ENCODE peak calls at places on chromosome 17, in eight cellular contexts. One of them, this sample, is unnamed.
A peak's percentile ranks its signal among the peaks of the same experiment; 100 is the strongest.

GRCh38 chr17:48542956-48543853 is 1.7 kb downstream of the HOXB2 start:
- DNase-seq in right lobe of liver: peak; percentile 56
- DNase-seq in Panc1: no peak
- DNase-seq in coronary artery: no peak
- DNase-seq in Caco-2: peak; percentile 92
- DNase-seq in mucosa of descending colon: peak; percentile 73
- DNase-seq in cardiac fibroblast: peak; percentile 77
- DNase-seq in hepatocyte: peak; percentile 55
- DNase-seq in this sample: peak; percentile 74

GRCh38 chr17:76902476-76902875 is 34.3 kb downstream of the MGAT5B start:
- DNase-seq in right lobe of liver: no peak
- DNase-seq in Panc1: no peak
- DNase-seq in coronary artery: no peak
- DNase-seq in Caco-2: no peak
- DNase-seq in mucosa of descending colon: no peak
- DNase-seq in cardiac fibroblast: no peak
- DNase-seq in hepatocyte: no peak
- DNase-seq in this sample: no peak

GRCh38 chr17:36463916-36464764 is 22.3 kb upstream of the ZNHIT3 start:
- DNase-seq in right lobe of liver: peak; percentile 59
- DNase-seq in Panc1: no peak
- DNase-seq in coronary artery: no peak
- DNase-seq in Caco-2: peak; percentile 91
- DNase-seq in mucosa of descending colon: peak; percentile 76
- DNase-seq in cardiac fibroblast: peak; percentile 84
- DNase-seq in hepatocyte: peak; percentile 92
- DNase-seq in this sample: peak; percentile 48

GRCh38 chr17:7634384-7634783 is 4.4 kb downstream of the SHBG start:
- DNase-seq in right lobe of liver: no peak
- DNase-seq in Panc1: no peak
- DNase-seq in coronary artery: no peak
- DNase-seq in Caco-2: peak; percentile 68
- DNase-seq in mucosa of descending colon: peak; percentile 61
- DNase-seq in cardiac fibroblast: peak; percentile 48
- DNase-seq in hepatocyte: peak; percentile 72
- DNase-seq in this sample: no peak

GRCh38 chr17:45980855-45981254 is 18.2 kb upstream of the STH start:
- DNase-seq in right lobe of liver: no peak
- DNase-seq in Panc1: no peak
- DNase-seq in coronary artery: no peak
- DNase-seq in Caco-2: no peak
- DNase-seq in mucosa of descending colon: no peak
- DNase-seq in cardiac fibroblast: no peak
- DNase-seq in hepatocyte: no peak
- DNase-seq in this sample: no peak

GRCh38 chr17:72123964-72124791 is 3.4 kb downstream of the SOX9 start:
- DNase-seq in right lobe of liver: no peak
- DNase-seq in Panc1: no peak
- DNase-seq in coronary artery: no peak
- DNase-seq in Caco-2: no peak
- DNase-seq in mucosa of descending colon: peak; percentile 50
- DNase-seq in cardiac fibroblast: no peak
- DNase-seq in hepatocyte: no peak
- DNase-seq in this sample: no peak

GRCh38 chr17:68182940-68183551 is 64.8 kb upstream of the AMZ2 start:
- DNase-seq in right lobe of liver: no peak
- DNase-seq in Panc1: no peak
- DNase-seq in coronary artery: no peak
- DNase-seq in Caco-2: no peak
- DNase-seq in mucosa of descending colon: no peak
- DNase-seq in cardiac fibroblast: no peak
- DNase-seq in hepatocyte: no peak
- DNase-seq in this sample: peak; percentile 58

GRCh38 chr17:17645961-17646360 is 35.3 kb upstream of the RAI1 start:
- DNase-seq in right lobe of liver: no peak
- DNase-seq in Panc1: no peak
- DNase-seq in coronary artery: no peak
- DNase-seq in Caco-2: no peak
- DNase-seq in mucosa of descending colon: no peak
- DNase-seq in cardiac fibroblast: peak; percentile 24
- DNase-seq in hepatocyte: no peak
- DNase-seq in this sample: no peak

GRCh38 chr17:78661092-78661770 is 84.0 kb upstream of the DNAH17 start:
- DNase-seq in right lobe of liver: no peak
- DNase-seq in Panc1: no peak
- DNase-seq in coronary artery: no peak
- DNase-seq in Caco-2: peak; percentile 39
- DNase-seq in mucosa of descending colon: no peak
- DNase-seq in cardiac fibroblast: no peak
- DNase-seq in hepatocyte: peak; percentile 20
- DNase-seq in this sample: no peak

GRCh38 chr17:82848022-82848592 is 8.3 kb upstream of the ZNF750 start:
- DNase-seq in right lobe of liver: peak; percentile 31
- DNase-seq in Panc1: no peak
- DNase-seq in coronary artery: no peak
- DNase-seq in Caco-2: no peak
- DNase-seq in mucosa of descending colon: peak; percentile 87
- DNase-seq in cardiac fibroblast: peak; percentile 12
- DNase-seq in hepatocyte: peak; percentile 50
- DNase-seq in this sample: no peak

GRCh38 chr17:70787721-70788120 is 618.4 kb downstream of the KCNJ2 start:
- DNase-seq in right lobe of liver: no peak
- DNase-seq in Panc1: no peak
- DNase-seq in coronary artery: no peak
- DNase-seq in Caco-2: no peak
- DNase-seq in mucosa of descending colon: no peak
- DNase-seq in cardiac fibroblast: no peak
- DNase-seq in hepatocyte: no peak
- DNase-seq in this sample: no peak

GRCh38 chr17:19319771-19320505 is 42.6 kb downstream of the B9D1 start:
- DNase-seq in right lobe of liver: peak; percentile 8
- DNase-seq in Panc1: no peak
- DNase-seq in coronary artery: no peak
- DNase-seq in Caco-2: no peak
- DNase-seq in mucosa of descending colon: no peak
- DNase-seq in cardiac fibroblast: no peak
- DNase-seq in hepatocyte: no peak
- DNase-seq in this sample: no peak

GRCh38 chr17:50507871-50508572 is at the start of gene MYCBPAP:
- DNase-seq in right lobe of liver: peak; percentile 78
- DNase-seq in Panc1: no peak
- DNase-seq in coronary artery: peak; percentile 83
- DNase-seq in Caco-2: peak; percentile 92
- DNase-seq in mucosa of descending colon: peak; percentile 92
- DNase-seq in cardiac fibroblast: peak; percentile 77
- DNase-seq in hepatocyte: peak; percentile 92
- DNase-seq in this sample: peak; percentile 90

DNA sequence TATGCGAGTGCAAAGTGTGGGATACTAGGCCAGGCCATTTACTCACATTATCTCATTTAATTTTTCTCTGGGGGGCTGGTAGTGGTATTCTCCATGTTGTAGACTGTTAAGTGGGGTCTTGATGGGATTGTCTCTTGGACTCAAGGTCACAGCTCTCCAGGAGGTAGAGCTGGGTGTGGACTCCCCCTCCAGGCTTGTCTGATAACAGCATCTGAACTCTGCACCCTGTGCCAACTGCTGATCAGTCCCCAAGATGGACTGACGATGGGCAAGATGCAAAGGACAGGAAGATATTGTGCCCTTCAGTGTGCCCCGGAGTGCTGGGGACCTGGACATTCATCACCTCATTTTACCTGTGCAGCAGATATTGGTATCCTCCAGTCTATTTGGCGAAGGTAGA is 147.8 kb downstream of the MSI2 start:
- DNase-seq in right lobe of liver: no peak
- DNase-seq in Panc1: no peak
- DNase-seq in coronary artery: no peak
- DNase-seq in Caco-2: no peak
- DNase-seq in mucosa of descending colon: no peak
- DNase-seq in cardiac fibroblast: no peak
- DNase-seq in hepatocyte: no peak
- DNase-seq in this sample: no peak
- TF ChIP-seq CTCF in right lobe of liver: peak; percentile 25
- TF ChIP-seq CTCF in Panc1: no peak
- TF ChIP-seq CTCF in coronary artery: no peak
- TF ChIP-seq CTCF in Caco-2: peak; percentile 8
- TF ChIP-seq CTCF in mucosa of descending colon: no peak
- TF ChIP-seq CTCF in cardiac fibroblast: no peak
- TF ChIP-seq CTCF in hepatocyte: no peak
- TF ChIP-seq CTCF in this sample: peak; percentile 51

GRCh38 chr17:81250286-81251090 is 11.4 kb downstream of the NDUFAF8 start:
- DNase-seq in right lobe of liver: peak; percentile 19
- DNase-seq in Panc1: no peak
- DNase-seq in coronary artery: no peak
- DNase-seq in Caco-2: no peak
- DNase-seq in mucosa of descending colon: no peak
- DNase-seq in cardiac fibroblast: no peak
- DNase-seq in hepatocyte: no peak
- DNase-seq in this sample: no peak

GRCh38 chr17:81251091-81251942 is 12.2 kb downstream of the NDUFAF8 start:
- DNase-seq in right lobe of liver: no peak
- DNase-seq in Panc1: no peak
- DNase-seq in coronary artery: no peak
- DNase-seq in Caco-2: no peak
- DNase-seq in mucosa of descending colon: peak; percentile 83
- DNase-seq in cardiac fibroblast: no peak
- DNase-seq in hepatocyte: no peak
- DNase-seq in this sample: no peak

GRCh38 chr17:81247339-81247990 is 8.3 kb downstream of the NDUFAF8 start:
- DNase-seq in right lobe of liver: no peak
- DNase-seq in Panc1: no peak
- DNase-seq in coronary artery: no peak
- DNase-seq in Caco-2: no peak
- DNase-seq in mucosa of descending colon: no peak
- DNase-seq in cardiac fibroblast: no peak
- DNase-seq in hepatocyte: no peak
- DNase-seq in this sample: no peak

GRCh38 chr17:81248649-81249048 is 9.5 kb downstream of the NDUFAF8 start:
- DNase-seq in right lobe of liver: peak; percentile 20
- DNase-seq in Panc1: no peak
- DNase-seq in coronary artery: no peak
- DNase-seq in Caco-2: no peak
- DNase-seq in mucosa of descending colon: no peak
- DNase-seq in cardiac fibroblast: no peak
- DNase-seq in hepatocyte: no peak
- DNase-seq in this sample: no peak

DNA sequence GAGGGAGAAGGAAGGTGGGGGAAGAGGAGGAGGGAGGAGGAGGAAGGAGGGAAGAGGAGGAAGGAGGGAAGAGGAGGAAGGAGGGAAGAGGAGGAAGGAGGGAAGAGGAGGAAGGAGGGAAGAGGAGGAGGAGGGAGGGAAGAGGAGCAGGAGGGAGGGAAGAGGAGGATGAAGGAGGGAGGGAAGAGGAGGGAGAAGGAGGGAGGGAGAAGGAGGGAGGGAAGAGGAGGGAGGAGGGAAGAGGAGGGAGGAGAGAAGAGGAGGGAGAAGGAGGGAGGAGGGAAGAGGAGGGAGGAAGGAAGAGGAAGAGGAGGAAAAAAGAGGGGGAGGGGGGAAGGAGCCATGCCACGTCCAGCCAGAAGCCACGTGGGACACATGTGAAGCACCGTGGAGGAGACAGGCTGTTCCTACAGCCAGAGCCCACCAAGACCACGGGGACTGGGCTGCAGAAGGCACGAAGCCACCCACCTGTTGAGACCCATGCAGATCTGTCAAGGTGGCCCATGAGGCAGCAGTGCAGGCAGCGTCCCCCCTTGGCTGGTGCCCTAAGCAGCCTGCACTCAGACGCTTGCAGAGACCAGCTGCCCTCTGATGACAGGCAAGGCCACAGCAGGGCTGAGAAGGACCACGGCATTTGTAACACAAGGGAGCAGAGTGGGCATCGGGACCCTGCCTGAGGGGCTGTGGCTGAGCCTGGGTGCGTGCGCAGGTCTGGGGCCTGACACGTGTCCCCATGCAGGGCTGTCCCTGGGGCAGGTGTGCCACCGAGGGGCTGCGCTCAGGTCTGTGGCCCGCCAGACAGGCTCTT is 10.3 kb downstream of the NDUFAF8 start:
- DNase-seq in right lobe of liver: peak; percentile 14
- DNase-seq in Panc1: no peak
- DNase-seq in coronary artery: no peak
- DNase-seq in Caco-2: no peak
- DNase-seq in mucosa of descending colon: no peak
- DNase-seq in cardiac fibroblast: no peak
- DNase-seq in hepatocyte: no peak
- DNase-seq in this sample: no peak
- H3K4me3 ChIP-seq in right lobe of liver: no peak overlapping the region
- H3K4me3 ChIP-seq in Panc1: no peak overlapping the region
- H3K4me3 ChIP-seq in coronary artery: no peak overlapping the region
- H3K4me3 ChIP-seq in Caco-2: no peak overlapping the region
- H3K4me3 ChIP-seq in mucosa of descending colon: no peak overlapping the region
- H3K4me3 ChIP-seq in cardiac fibroblast: no peak overlapping the region
- H3K4me3 ChIP-seq in hepatocyte: no peak overlapping the region
- H3K4me3 ChIP-seq in this sample: no peak overlapping the region

GRCh38 chr17:81576621-81577277 is 24.6 kb upstream of the FAAP100 start:
- DNase-seq in right lobe of liver: no peak
- DNase-seq in Panc1: no peak
- DNase-seq in coronary artery: no peak
- DNase-seq in Caco-2: peak; percentile 42
- DNase-seq in mucosa of descending colon: no peak
- DNase-seq in cardiac fibroblast: peak; percentile 91
- DNase-seq in hepatocyte: no peak
- DNase-seq in this sample: no peak
- TF ChIP-seq CTCF in right lobe of liver: no peak
- TF ChIP-seq CTCF in Panc1: no peak
- TF ChIP-seq CTCF in coronary artery: no peak
- TF ChIP-seq CTCF in Caco-2: no peak
- TF ChIP-seq CTCF in mucosa of descending colon: no peak
- TF ChIP-seq CTCF in cardiac fibroblast: no peak
- TF ChIP-seq CTCF in hepatocyte: no peak
- TF ChIP-seq CTCF in this sample: no peak

GRCh38 chr17:14300628-14301278 is at the start of gene HS3ST3B1:
- DNase-seq in right lobe of liver: peak; percentile 100
- DNase-seq in Panc1: peak; percentile 57
- DNase-seq in coronary artery: peak; percentile 90
- DNase-seq in Caco-2: peak; percentile 96
- DNase-seq in mucosa of descending colon: peak; percentile 98
- DNase-seq in cardiac fibroblast: peak; percentile 99
- DNase-seq in hepatocyte: peak; percentile 99
- DNase-seq in this sample: peak; percentile 75

GRCh38 chr17:14297161-14297851 is 3.6 kb upstream of the HS3ST3B1 start:
- DNase-seq in right lobe of liver: peak; percentile 72
- DNase-seq in Panc1: no peak
- DNase-seq in coronary artery: no peak
- DNase-seq in Caco-2: peak; percentile 41
- DNase-seq in mucosa of descending colon: peak; percentile 59
- DNase-seq in cardiac fibroblast: peak; percentile 51
- DNase-seq in hepatocyte: peak; percentile 80
- DNase-seq in this sample: no peak

GRCh38 chr17:14299261-14300093 is 1.4 kb upstream of the HS3ST3B1 start:
- DNase-seq in right lobe of liver: peak; percentile 78
- DNase-seq in Panc1: no peak
- DNase-seq in coronary artery: no peak
- DNase-seq in Caco-2: peak; percentile 11
- DNase-seq in mucosa of descending colon: peak; percentile 40
- DNase-seq in cardiac fibroblast: peak; percentile 58
- DNase-seq in hepatocyte: peak; percentile 61
- DNase-seq in this sample: no peak

GRCh38 chr17:14296511-14296910 is 4.4 kb upstream of the HS3ST3B1 start:
- DNase-seq in right lobe of liver: no peak
- DNase-seq in Panc1: no peak
- DNase-seq in coronary artery: no peak
- DNase-seq in Caco-2: no peak
- DNase-seq in mucosa of descending colon: no peak
- DNase-seq in cardiac fibroblast: no peak
- DNase-seq in hepatocyte: no peak
- DNase-seq in this sample: no peak

GRCh38 chr17:14298221-14298994 is 2.5 kb upstream of the HS3ST3B1 start:
- DNase-seq in right lobe of liver: peak; percentile 31
- DNase-seq in Panc1: no peak
- DNase-seq in coronary artery: no peak
- DNase-seq in Caco-2: no peak
- DNase-seq in mucosa of descending colon: no peak
- DNase-seq in cardiac fibroblast: no peak
- DNase-seq in hepatocyte: no peak
- DNase-seq in this sample: no peak
- H3K4me3 ChIP-seq in right lobe of liver: no peak overlapping the region
- H3K4me3 ChIP-seq in Panc1: no peak overlapping the region
- H3K4me3 ChIP-seq in coronary artery: no peak overlapping the region
- H3K4me3 ChIP-seq in Caco-2: no peak overlapping the region
- H3K4me3 ChIP-seq in mucosa of descending colon: no peak overlapping the region
- H3K4me3 ChIP-seq in cardiac fibroblast: no peak overlapping the region
- H3K4me3 ChIP-seq in hepatocyte: no peak overlapping the region
- H3K4me3 ChIP-seq in this sample: no peak overlapping the region

This sample was measured in GM06990.